ENCODE peak calls at places on chromosome 7, in seven cellular contexts. One of them, this sample, is unnamed.

GRCh38 chr7:46755120-46756034 is 826.5 kb downstream of the TNS3 start:
- DNase-seq in heart left ventricle: no peak
- DNase-seq in effector memory CD4-positive, alpha-beta T cell: no peak
- DNase-seq in lower lobe of right lung: no peak
- DNase-seq in right atrium auricular region: no peak
- DNase-seq in CD8-positive, alpha-beta T cell: no peak
- DNase-seq in HCT116: no peak
- DNase-seq in this sample: no peak

GRCh38 chr7:42745357-42746022 is 166.4 kb downstream of the C7orf25 start:
- DNase-seq in right atrium auricular region: no peak
- DNase-seq in heart left ventricle: peak; percentile 33
- DNase-seq in CD8-positive, alpha-beta T cell: no peak
- DNase-seq in lower lobe of right lung: no peak
- DNase-seq in HCT116: peak; percentile 16
- DNase-seq in effector memory CD4-positive, alpha-beta T cell: no peak
- DNase-seq in this sample: no peak

GRCh38 chr7:127578036-127578684 is 7.2 kb downstream of the GCC1 start:
- DNase-seq in right atrium auricular region: no peak
- DNase-seq in heart left ventricle: no peak
- DNase-seq in HCT116: no peak
- DNase-seq in lower lobe of right lung: no peak
- DNase-seq in effector memory CD4-positive, alpha-beta T cell: no peak
- DNase-seq in CD8-positive, alpha-beta T cell: no peak
- DNase-seq in this sample: no peak

GRCh38 chr7:92782855-92783254 is 53.5 kb downstream of the CDK6 start:
- DNase-seq in effector memory CD4-positive, alpha-beta T cell: no peak
- DNase-seq in CD8-positive, alpha-beta T cell: no peak
- DNase-seq in lower lobe of right lung: no peak
- DNase-seq in right atrium auricular region: no peak
- DNase-seq in heart left ventricle: no peak
- DNase-seq in HCT116: no peak
- DNase-seq in this sample: no peak

GRCh38 chr7:151058766-151059361 is 525 bp upstream of the SLC4A2 start:
- DNase-seq in effector memory CD4-positive, alpha-beta T cell: no peak
- DNase-seq in HCT116: no peak
- DNase-seq in lower lobe of right lung: no peak
- DNase-seq in right atrium auricular region: no peak
- DNase-seq in heart left ventricle: no peak
- DNase-seq in CD8-positive, alpha-beta T cell: no peak
- DNase-seq in this sample: no peak

GRCh38 chr7:114130860-114131259 is 212.1 kb upstream of the PPP1R3A start:
- DNase-seq in HCT116: no peak
- DNase-seq in CD8-positive, alpha-beta T cell: no peak
- DNase-seq in right atrium auricular region: no peak
- DNase-seq in lower lobe of right lung: no peak
- DNase-seq in effector memory CD4-positive, alpha-beta T cell: no peak
- DNase-seq in heart left ventricle: no peak
- DNase-seq in this sample: no peak

GRCh38 chr7:66768865-66769832 is 28.6 kb downstream of the RABGEF1 start:
- DNase-seq in CD8-positive, alpha-beta T cell: no peak
- DNase-seq in right atrium auricular region: no peak
- DNase-seq in lower lobe of right lung: no peak
- DNase-seq in HCT116: no peak
- DNase-seq in effector memory CD4-positive, alpha-beta T cell: no peak
- DNase-seq in heart left ventricle: no peak
- DNase-seq in this sample: no peak

GRCh38 chr7:20299647-20300312 is 30.9 kb upstream of the ITGB8 start:
- DNase-seq in lower lobe of right lung: no peak
- DNase-seq in heart left ventricle: no peak
- DNase-seq in right atrium auricular region: no peak
- DNase-seq in HCT116: no peak
- DNase-seq in effector memory CD4-positive, alpha-beta T cell: no peak
- DNase-seq in CD8-positive, alpha-beta T cell: no peak
- DNase-seq in this sample: no peak

GRCh38 chr7:139861794-139862193 is 32.7 kb downstream of the TBXAS1 start:
- DNase-seq in CD8-positive, alpha-beta T cell: no peak
- DNase-seq in effector memory CD4-positive, alpha-beta T cell: no peak
- DNase-seq in heart left ventricle: no peak
- DNase-seq in HCT116: no peak
- DNase-seq in lower lobe of right lung: no peak
- DNase-seq in right atrium auricular region: peak; percentile 11
- DNase-seq in this sample: no peak

GRCh38 chr7:107854989-107855388 is 36.0 kb upstream of the DLD start:
- DNase-seq in HCT116: no peak
- DNase-seq in CD8-positive, alpha-beta T cell: no peak
- DNase-seq in heart left ventricle: no peak
- DNase-seq in effector memory CD4-positive, alpha-beta T cell: no peak
- DNase-seq in right atrium auricular region: no peak
- DNase-seq in lower lobe of right lung: no peak
- DNase-seq in this sample: no peak

GRCh38 chr7:151218170-151218569 is 7.9 kb upstream of the H2BK1 start:
- DNase-seq in right atrium auricular region: no peak
- DNase-seq in HCT116: no peak
- DNase-seq in CD8-positive, alpha-beta T cell: no peak
- DNase-seq in heart left ventricle: no peak
- DNase-seq in effector memory CD4-positive, alpha-beta T cell: no peak
- DNase-seq in lower lobe of right lung: no peak
- DNase-seq in this sample: no peak

GRCh38 chr7:131015131-131015954 is 281.3 kb upstream of the KLF14 start:
- DNase-seq in CD8-positive, alpha-beta T cell: no peak
- DNase-seq in right atrium auricular region: no peak
- DNase-seq in HCT116: peak; percentile 90
- DNase-seq in lower lobe of right lung: no peak
- DNase-seq in heart left ventricle: no peak
- DNase-seq in effector memory CD4-positive, alpha-beta T cell: no peak
- DNase-seq in this sample: no peak

GRCh38 chr7:119963654-119964053 is 309.3 kb upstream of the KCND2 start:
- DNase-seq in heart left ventricle: no peak
- DNase-seq in right atrium auricular region: no peak
- DNase-seq in CD8-positive, alpha-beta T cell: no peak
- DNase-seq in HCT116: no peak
- DNase-seq in lower lobe of right lung: no peak
- DNase-seq in effector memory CD4-positive, alpha-beta T cell: no peak
- DNase-seq in this sample: no peak

GRCh38 chr7:2641406-2642393 is 9.9 kb downstream of the TTYH3 start:
- DNase-seq in heart left ventricle: peak; percentile 97
- DNase-seq in right atrium auricular region: peak; percentile 94
- DNase-seq in HCT116: no peak
- DNase-seq in effector memory CD4-positive, alpha-beta T cell: no peak
- DNase-seq in CD8-positive, alpha-beta T cell: no peak
- DNase-seq in lower lobe of right lung: peak; percentile 91
- DNase-seq in this sample: peak; percentile 96

GRCh38 chr7:13042605-13043236 is 355.3 kb downstream of the ARL4A start:
- DNase-seq in effector memory CD4-positive, alpha-beta T cell: no peak
- DNase-seq in lower lobe of right lung: no peak
- DNase-seq in right atrium auricular region: no peak
- DNase-seq in CD8-positive, alpha-beta T cell: no peak
- DNase-seq in heart left ventricle: no peak
- DNase-seq in HCT116: peak; percentile 56
- DNase-seq in this sample: no peak

GRCh38 chr7:65980478-65981250 is 1.3 kb downstream of the GUSB start:
- DNase-seq in heart left ventricle: peak; percentile 78
- DNase-seq in HCT116: no peak
- DNase-seq in lower lobe of right lung: peak; percentile 88
- DNase-seq in CD8-positive, alpha-beta T cell: peak; percentile 55
- DNase-seq in right atrium auricular region: peak; percentile 81
- DNase-seq in effector memory CD4-positive, alpha-beta T cell: peak; percentile 36
- DNase-seq in this sample: peak; percentile 85

DNA sequence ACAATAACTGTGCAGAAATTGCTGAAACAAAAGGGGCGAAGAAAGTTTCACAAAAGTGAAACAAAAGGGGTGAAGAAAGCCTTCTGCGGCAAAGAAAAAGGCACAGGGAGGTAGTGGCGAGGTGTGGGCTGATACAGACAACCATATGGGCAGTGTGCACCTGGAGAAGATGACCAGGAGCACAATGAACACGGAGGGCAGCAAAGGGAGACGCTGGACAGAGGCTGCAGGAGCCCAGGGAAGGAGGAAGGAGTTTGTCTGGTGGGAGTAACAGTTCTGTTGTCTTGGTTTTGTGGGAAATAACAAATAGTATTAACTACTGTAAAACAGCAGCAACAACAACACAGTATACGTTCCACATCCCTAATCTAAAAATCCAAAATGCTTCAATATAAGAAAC is 42.4 kb downstream of the ESYT2 start:
- DNase-seq in HCT116: no peak
- DNase-seq in right atrium auricular region: no peak
- DNase-seq in effector memory CD4-positive, alpha-beta T cell: no peak
- DNase-seq in CD8-positive, alpha-beta T cell: no peak
- DNase-seq in lower lobe of right lung: no peak
- DNase-seq in heart left ventricle: no peak
- DNase-seq in this sample: no peak
- H3K36me3 ChIP-seq in HCT116: peaks cover 40% of the 10 kb centered on the region
- H3K36me3 ChIP-seq in right atrium auricular region: peaks cover 40% of the 10 kb centered on the region
- H3K36me3 ChIP-seq in effector memory CD4-positive, alpha-beta T cell: peaks cover 52% of the 10 kb centered on the region
- H3K36me3 ChIP-seq in CD8-positive, alpha-beta T cell: peaks cover 17% of the 10 kb centered on the region
- H3K36me3 ChIP-seq in lower lobe of right lung: peaks cover 68% of the 10 kb centered on the region
- H3K36me3 ChIP-seq in heart left ventricle: peaks cover 48% of the 10 kb centered on the region
- H3K36me3 ChIP-seq in this sample: peaks cover 6% of the 10 kb centered on the region

GRCh38 chr7:85489498-85489897 is 302.6 kb upstream of the SEMA3D start:
- DNase-seq in effector memory CD4-positive, alpha-beta T cell: no peak
- DNase-seq in right atrium auricular region: no peak
- DNase-seq in CD8-positive, alpha-beta T cell: no peak
- DNase-seq in HCT116: peak; percentile 8
- DNase-seq in heart left ventricle: no peak
- DNase-seq in lower lobe of right lung: no peak
- DNase-seq in this sample: no peak

GRCh38 chr7:85483205-85483604 is 296.3 kb upstream of the SEMA3D start:
- DNase-seq in heart left ventricle: no peak
- DNase-seq in HCT116: no peak
- DNase-seq in effector memory CD4-positive, alpha-beta T cell: no peak
- DNase-seq in CD8-positive, alpha-beta T cell: no peak
- DNase-seq in right atrium auricular region: no peak
- DNase-seq in lower lobe of right lung: no peak
- DNase-seq in this sample: no peak

GRCh38 chr7:85488406-85488805 is 301.6 kb upstream of the SEMA3D start:
- DNase-seq in right atrium auricular region: no peak
- DNase-seq in HCT116: no peak
- DNase-seq in heart left ventricle: no peak
- DNase-seq in effector memory CD4-positive, alpha-beta T cell: no peak
- DNase-seq in lower lobe of right lung: no peak
- DNase-seq in CD8-positive, alpha-beta T cell: no peak
- DNase-seq in this sample: no peak
- H3K36me3 ChIP-seq in right atrium auricular region: no peaks in the 10 kb centered on the region
- H3K36me3 ChIP-seq in HCT116: no peaks in the 10 kb centered on the region
- H3K36me3 ChIP-seq in heart left ventricle: no peaks in the 10 kb centered on the region
- H3K36me3 ChIP-seq in effector memory CD4-positive, alpha-beta T cell: no peaks in the 10 kb centered on the region
- H3K36me3 ChIP-seq in lower lobe of right lung: no peaks in the 10 kb centered on the region
- H3K36me3 ChIP-seq in CD8-positive, alpha-beta T cell: no peaks in the 10 kb centered on the region
- H3K36me3 ChIP-seq in this sample: no peaks in the 10 kb centered on the region

GRCh38 chr7:54749200-54749599 is 9.8 kb downstream of the SEC61G start:
- DNase-seq in right atrium auricular region: no peak
- DNase-seq in lower lobe of right lung: no peak
- DNase-seq in CD8-positive, alpha-beta T cell: no peak
- DNase-seq in effector memory CD4-positive, alpha-beta T cell: no peak
- DNase-seq in HCT116: no peak
- DNase-seq in heart left ventricle: no peak
- DNase-seq in this sample: no peak
- H3K36me3 ChIP-seq in right atrium auricular region: peaks cover 60% of the 10 kb centered on the region
- H3K36me3 ChIP-seq in lower lobe of right lung: peaks cover 71% of the 10 kb centered on the region
- H3K36me3 ChIP-seq in CD8-positive, alpha-beta T cell: peaks cover 24% of the 10 kb centered on the region
- H3K36me3 ChIP-seq in effector memory CD4-positive, alpha-beta T cell: peaks cover 47% of the 10 kb centered on the region
- H3K36me3 ChIP-seq in HCT116: peaks cover 20% of the 10 kb centered on the region
- H3K36me3 ChIP-seq in heart left ventricle: peaks cover 43% of the 10 kb centered on the region
- H3K36me3 ChIP-seq in this sample: peaks cover 62% of the 10 kb centered on the region

GRCh38 chr7:106215868-106216516 is 68.8 kb downstream of the NAMPT start:
- DNase-seq in lower lobe of right lung: no peak
- DNase-seq in right atrium auricular region: no peak
- DNase-seq in effector memory CD4-positive, alpha-beta T cell: no peak
- DNase-seq in CD8-positive, alpha-beta T cell: no peak
- DNase-seq in HCT116: no peak
- DNase-seq in heart left ventricle: no peak
- DNase-seq in this sample: no peak
- H3K36me3 ChIP-seq in lower lobe of right lung: no peaks in the 10 kb centered on the region
- H3K36me3 ChIP-seq in right atrium auricular region: no peaks in the 10 kb centered on the region
- H3K36me3 ChIP-seq in effector memory CD4-positive, alpha-beta T cell: no peaks in the 10 kb centered on the region
- H3K36me3 ChIP-seq in CD8-positive, alpha-beta T cell: no peaks in the 10 kb centered on the region
- H3K36me3 ChIP-seq in HCT116: no peaks in the 10 kb centered on the region
- H3K36me3 ChIP-seq in heart left ventricle: no peaks in the 10 kb centered on the region
- H3K36me3 ChIP-seq in this sample: no peaks in the 10 kb centered on the region

This sample was measured in right lobe of liver.